ENCODE peak calls at places on chromosomes 7 and 10, in four cellular contexts. One of them, this sample, is unnamed.
A peak's percentile ranks its signal among the peaks of the same experiment; 100 is the strongest.

GRCh38 chr10:75653761-75654160 is 222.3 kb downstream of the LRMDA start:
- DNase-seq in H1: no peak
- DNase-seq in K562: no peak
- DNase-seq in HepG2: peak; percentile 43
- DNase-seq in this sample: no peak

GRCh38 chr7:23093111-23093510 is 12.5 kb upstream of the KLHL7 start:
- DNase-seq in H1: no peak
- DNase-seq in K562: no peak
- DNase-seq in HepG2: no peak
- DNase-seq in this sample: no peak

GRCh38 chr7:117065585-117066150 is 112.4 kb downstream of the ST7 start:
- DNase-seq in H1: no peak
- DNase-seq in K562: no peak
- DNase-seq in HepG2: no peak
- DNase-seq in this sample: no peak

GRCh38 chr7:143363011-143363937 is 761 bp upstream of the FAM131B start:
- DNase-seq in H1: no peak
- DNase-seq in K562: no peak
- DNase-seq in HepG2: no peak
- DNase-seq in this sample: no peak

GRCh38 chr10:88728107-88728763 is 22.2 kb downstream of the LIPK start:
- DNase-seq in H1: peak; percentile 93
- DNase-seq in K562: peak; percentile 9
- DNase-seq in HepG2: peak; percentile 17
- DNase-seq in this sample: peak; percentile 13

GRCh38 chr10:60048146-60048545 is 141.8 kb upstream of the CCDC6 start:
- DNase-seq in H1: peak; percentile 47
- DNase-seq in K562: no peak
- DNase-seq in HepG2: peak; percentile 39
- DNase-seq in this sample: peak; percentile 18

GRCh38 chr7:18593602-18594279 is 98.2 kb downstream of the HDAC9 start:
- DNase-seq in H1: no peak
- DNase-seq in K562: no peak
- DNase-seq in HepG2: no peak
- DNase-seq in this sample: no peak

GRCh38 chr10:74249865-74250264 is 98.8 kb downstream of the ADK start:
- DNase-seq in H1: no peak
- DNase-seq in K562: no peak
- DNase-seq in HepG2: no peak
- DNase-seq in this sample: no peak

GRCh38 chr7:94933256-94933990 is 26.0 kb downstream of the PPP1R9A start:
- DNase-seq in H1: no peak
- DNase-seq in K562: no peak
- DNase-seq in HepG2: no peak
- DNase-seq in this sample: no peak

GRCh38 chr7:140672382-140673062 is at the start of gene ADCK2:
- DNase-seq in H1: no peak
- DNase-seq in K562: peak; percentile 99
- DNase-seq in HepG2: no peak
- DNase-seq in this sample: no peak

GRCh38 chr10:15879663-15880062 is 19.4 kb upstream of the MINDY3 start:
- DNase-seq in H1: no peak
- DNase-seq in K562: no peak
- DNase-seq in HepG2: no peak
- DNase-seq in this sample: peak; percentile 5

GRCh38 chr10:131676971-131677421 is 223.8 kb upstream of the PPP2R2D start:
- DNase-seq in H1: peak; percentile 70
- DNase-seq in K562: no peak
- DNase-seq in HepG2: no peak
- DNase-seq in this sample: no peak

GRCh38 chr10:69890065-69890831 is 88.5 kb downstream of the COL13A1 start:
- DNase-seq in H1: no peak
- DNase-seq in K562: no peak
- DNase-seq in HepG2: no peak
- DNase-seq in this sample: no peak

GRCh38 chr10:86968271-86968993 is at the start of gene ADIRF:
- DNase-seq in H1: no peak
- DNase-seq in K562: no peak
- DNase-seq in HepG2: no peak
- DNase-seq in this sample: peak; percentile 16

GRCh38 chr10:5434017-5434753 is 21.8 kb downstream of the NET1 start:
- DNase-seq in H1: no peak
- DNase-seq in K562: peak; percentile 28
- DNase-seq in HepG2: peak; percentile 41
- DNase-seq in this sample: peak; percentile 67

GRCh38 chr10:92787557-92788152 is 60.7 kb upstream of the EXOC6 start:
- DNase-seq in H1: no peak
- DNase-seq in K562: no peak
- DNase-seq in HepG2: no peak
- DNase-seq in this sample: no peak

GRCh38 chr7:134935701-134936100 is 50.6 kb upstream of the AGBL3 start:
- DNase-seq in H1: no peak
- DNase-seq in K562: no peak
- DNase-seq in HepG2: no peak
- DNase-seq in this sample: no peak

GRCh38 chr10:22737587-22737986 is 23.2 kb upstream of the PIP4K2A start:
- DNase-seq in H1: no peak
- DNase-seq in K562: peak; percentile 41
- DNase-seq in HepG2: no peak
- DNase-seq in this sample: peak; percentile 8

GRCh38 chr10:34916368-34916767 is 101.3 kb upstream of the PARD3 start:
- DNase-seq in H1: no peak
- DNase-seq in K562: no peak
- DNase-seq in HepG2: no peak
- DNase-seq in this sample: no peak

GRCh38 chr7:45625714-45626440 is 51.7 kb downstream of the ADCY1 start:
- DNase-seq in H1: no peak
- DNase-seq in K562: no peak
- DNase-seq in HepG2: no peak
- DNase-seq in this sample: no peak

GRCh38 chr7:32115831-32116230 is 45.6 kb upstream of the PDE1C start:
- DNase-seq in H1: no peak
- DNase-seq in K562: no peak
- DNase-seq in HepG2: no peak
- DNase-seq in this sample: no peak

GRCh38 chr10:91210435-91210834 is 10.0 kb upstream of the PCGF5 start:
- DNase-seq in H1: no peak
- DNase-seq in K562: no peak
- DNase-seq in HepG2: peak; percentile 42
- DNase-seq in this sample: no peak

GRCh38 chr7:37342665-37343471 is 105.8 kb downstream of the ELMO1 start:
- DNase-seq in H1: no peak
- DNase-seq in K562: no peak
- DNase-seq in HepG2: no peak
- DNase-seq in this sample: peak; percentile 37

GRCh38 chr10:71211759-71212248 is 566 bp upstream of the UNC5B start:
- DNase-seq in H1: no peak
- DNase-seq in K562: no peak
- DNase-seq in HepG2: peak; percentile 35
- DNase-seq in this sample: no peak

GRCh38 chr7:4739528-4739992 is 35.9 kb upstream of the AP5Z1 start:
- DNase-seq in H1: no peak
- DNase-seq in K562: peak; percentile 58
- DNase-seq in HepG2: peak; percentile 84
- DNase-seq in this sample: no peak

GRCh38 chr10:123553810-123554430 is 112.2 kb upstream of the GPR26 start:
- DNase-seq in H1: no peak
- DNase-seq in K562: no peak
- DNase-seq in HepG2: no peak
- DNase-seq in this sample: no peak

GRCh38 chr10:130189466-130190064 is 53.4 kb downstream of the GLRX3 start:
- DNase-seq in H1: no peak
- DNase-seq in K562: no peak
- DNase-seq in HepG2: no peak
- DNase-seq in this sample: no peak

GRCh38 chr7:128166603-128167315 is 74.3 kb upstream of the LEP start:
- DNase-seq in H1: no peak
- DNase-seq in K562: no peak
- DNase-seq in HepG2: no peak
- DNase-seq in this sample: no peak

DNA sequence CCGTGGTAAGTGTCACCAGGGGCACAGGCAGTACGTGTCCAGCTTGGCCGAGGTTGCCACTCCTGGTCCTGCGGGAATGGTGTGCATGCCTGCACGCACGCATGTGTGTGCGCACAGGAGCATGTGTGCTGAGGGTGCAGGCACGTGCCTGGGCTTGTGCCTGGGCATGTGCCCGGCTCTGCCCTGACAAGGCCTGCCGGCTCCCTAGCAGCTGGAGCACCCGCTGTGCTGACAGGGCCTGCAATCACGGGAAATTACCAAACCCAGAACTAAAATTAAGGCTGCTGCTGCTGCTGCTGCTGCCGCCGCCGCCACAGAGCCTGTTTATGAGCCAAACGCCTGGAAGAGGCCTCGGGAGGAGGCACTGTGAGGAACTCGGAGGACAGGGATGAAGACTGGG is 28.7 kb downstream of the GHRHR start:
- DNase-seq in H1: no peak
- DNase-seq in K562: no peak
- DNase-seq in HepG2: no peak
- DNase-seq in this sample: no peak
- H3K9ac ChIP-seq in H1: no peak overlapping the region
- H3K9ac ChIP-seq in K562: no peak overlapping the region
- H3K9ac ChIP-seq in HepG2: no peak overlapping the region
- H3K9ac ChIP-seq in this sample: no peak overlapping the region

GRCh38 chr10:62010366-62010765 is 108.9 kb downstream of the ARID5B start:
- DNase-seq in H1: no peak
- DNase-seq in K562: no peak
- DNase-seq in HepG2: no peak
- DNase-seq in this sample: no peak
- TF ChIP-seq JUN in H1: no peak
- TF ChIP-seq JUN in K562: no peak
- TF ChIP-seq JUN in HepG2: no peak
- TF ChIP-seq JUN in this sample: no peak

GRCh38 chr7:55521543-55522267 is 50.6 kb downstream of the VOPP1 start:
- DNase-seq in H1: no peak
- DNase-seq in K562: no peak
- DNase-seq in HepG2: no peak
- DNase-seq in this sample: no peak

GRCh38 chr7:55520426-55521140 is 51.7 kb downstream of the VOPP1 start:
- DNase-seq in H1: no peak
- DNase-seq in K562: no peak
- DNase-seq in HepG2: no peak
- DNase-seq in this sample: no peak

GRCh38 chr7:55524558-55525310 is 47.6 kb downstream of the VOPP1 start:
- DNase-seq in H1: no peak
- DNase-seq in K562: no peak
- DNase-seq in HepG2: no peak
- DNase-seq in this sample: no peak

GRCh38 chr7:55522268-55522902 is 49.9 kb downstream of the VOPP1 start:
- DNase-seq in H1: no peak
- DNase-seq in K562: no peak
- DNase-seq in HepG2: no peak
- DNase-seq in this sample: no peak

GRCh38 chr7:55523366-55523765 is 48.9 kb downstream of the VOPP1 start:
- DNase-seq in H1: no peak
- DNase-seq in K562: no peak
- DNase-seq in HepG2: no peak
- DNase-seq in this sample: no peak
- H3K9ac ChIP-seq in H1: no peak overlapping the region
- H3K9ac ChIP-seq in K562: no peak overlapping the region
- H3K9ac ChIP-seq in HepG2: no peak overlapping the region
- H3K9ac ChIP-seq in this sample: no peak overlapping the region

GRCh38 chr10:84257343-84258020 is 12.6 kb downstream of the RGR start:
- DNase-seq in H1: no peak
- DNase-seq in K562: no peak
- DNase-seq in HepG2: no peak
- DNase-seq in this sample: no peak
- TF ChIP-seq JUN in H1: no peak
- TF ChIP-seq JUN in K562: no peak
- TF ChIP-seq JUN in HepG2: no peak
- TF ChIP-seq JUN in this sample: no peak

DNA sequence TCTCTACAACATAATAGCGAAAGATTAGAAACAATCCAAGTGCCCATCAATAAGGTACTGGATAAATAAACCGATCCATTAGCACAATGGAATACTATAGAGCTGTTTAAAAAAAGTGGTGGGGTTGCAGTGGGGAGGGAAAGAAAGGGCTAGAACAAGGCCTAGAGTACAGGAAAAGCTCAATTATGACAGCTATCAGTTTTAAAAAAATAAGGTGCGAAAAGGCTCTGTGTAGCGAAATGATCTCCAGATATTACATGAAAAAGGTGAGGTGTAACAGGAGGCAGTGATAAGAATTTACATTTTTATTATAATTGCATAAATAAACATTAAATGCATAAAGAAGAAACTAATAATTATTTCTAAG is 30.8 kb downstream of the CYTH3 start:
- DNase-seq in H1: no peak
- DNase-seq in K562: no peak
- DNase-seq in HepG2: no peak
- DNase-seq in this sample: no peak
- H3K9ac ChIP-seq in H1: no peak overlapping the region
- H3K9ac ChIP-seq in K562: no peak overlapping the region
- H3K9ac ChIP-seq in HepG2: no peak overlapping the region
- H3K9ac ChIP-seq in this sample: no peak overlapping the region

This sample was measured in endothelial cell of umbilical vein.